ENCODE peak calls at places on chromosomes 7 and 10, in five cellular contexts. One of them, this sample, is unnamed.

GRCh38 chr10:100104300-100104699 is 22.6 kb upstream of the CPN1 start:
- DNase-seq in RKO: no peak
- DNase-seq in IMR-90: no peak
- DNase-seq in H9: no peak
- DNase-seq in activated naive CD8-positive, alpha-beta T cell treated with anti-CD3 and anti-CD28 coated beads, Interleukin-2, amount 10 ng/mL, durations not matched to agents 7 days and 5 days: no peak
- DNase-seq in this sample: no peak

GRCh38 chr10:112677689-112678088 is 230.7 kb downstream of the VTI1A start:
- DNase-seq in H9: no peak
- DNase-seq in IMR-90: no peak
- DNase-seq in RKO: no peak
- DNase-seq in activated naive CD8-positive, alpha-beta T cell treated with anti-CD3 and anti-CD28 coated beads, Interleukin-2, amount 10 ng/mL, durations not matched to agents 7 days and 5 days: no peak
- DNase-seq in this sample: no peak

GRCh38 chr10:73758704-73759511 is 14.7 kb downstream of the SEC24C start:
- DNase-seq in H9: no peak
- DNase-seq in IMR-90: no peak
- DNase-seq in activated naive CD8-positive, alpha-beta T cell treated with anti-CD3 and anti-CD28 coated beads, Interleukin-2, amount 10 ng/mL, durations not matched to agents 7 days and 5 days: no peak
- DNase-seq in RKO: no peak
- DNase-seq in this sample: no peak

GRCh38 chr10:52314822-52315552 is 906 bp downstream of the DKK1 start:
- DNase-seq in RKO: no peak
- DNase-seq in IMR-90: peak; percentile 41
- DNase-seq in activated naive CD8-positive, alpha-beta T cell treated with anti-CD3 and anti-CD28 coated beads, Interleukin-2, amount 10 ng/mL, durations not matched to agents 7 days and 5 days: no peak
- DNase-seq in H9: no peak
- DNase-seq in this sample: no peak

GRCh38 chr7:99156649-99157048 is 12.7 kb upstream of the SMURF1 start:
- DNase-seq in activated naive CD8-positive, alpha-beta T cell treated with anti-CD3 and anti-CD28 coated beads, Interleukin-2, amount 10 ng/mL, durations not matched to agents 7 days and 5 days: no peak
- DNase-seq in RKO: no peak
- DNase-seq in IMR-90: no peak
- DNase-seq in H9: no peak
- DNase-seq in this sample: no peak

GRCh38 chr10:102654566-102654965 is 10.3 kb downstream of the TRIM8 start:
- DNase-seq in activated naive CD8-positive, alpha-beta T cell treated with anti-CD3 and anti-CD28 coated beads, Interleukin-2, amount 10 ng/mL, durations not matched to agents 7 days and 5 days: no peak
- DNase-seq in H9: no peak
- DNase-seq in IMR-90: no peak
- DNase-seq in RKO: no peak
- DNase-seq in this sample: no peak

GRCh38 chr10:58588673-58589265 is 76.1 kb downstream of the BICC1 start:
- DNase-seq in RKO: no peak
- DNase-seq in H9: peak; percentile 62
- DNase-seq in activated naive CD8-positive, alpha-beta T cell treated with anti-CD3 and anti-CD28 coated beads, Interleukin-2, amount 10 ng/mL, durations not matched to agents 7 days and 5 days: no peak
- DNase-seq in IMR-90: no peak
- DNase-seq in this sample: no peak

GRCh38 chr7:95867309-95867708 is 95.0 kb downstream of the DYNC1I1 start:
- DNase-seq in activated naive CD8-positive, alpha-beta T cell treated with anti-CD3 and anti-CD28 coated beads, Interleukin-2, amount 10 ng/mL, durations not matched to agents 7 days and 5 days: no peak
- DNase-seq in IMR-90: no peak
- DNase-seq in RKO: no peak
- DNase-seq in H9: peak; percentile 67
- DNase-seq in this sample: peak; percentile 30

GRCh38 chr10:79136227-79137005 is 67.7 kb downstream of the ZMIZ1 start:
- DNase-seq in RKO: no peak
- DNase-seq in IMR-90: no peak
- DNase-seq in activated naive CD8-positive, alpha-beta T cell treated with anti-CD3 and anti-CD28 coated beads, Interleukin-2, amount 10 ng/mL, durations not matched to agents 7 days and 5 days: peak; percentile 48
- DNase-seq in H9: no peak
- DNase-seq in this sample: no peak

GRCh38 chr7:140623995-140624902 is 16.4 kb downstream of the DENND2A start:
- DNase-seq in H9: peak; percentile 80
- DNase-seq in RKO: no peak
- DNase-seq in activated naive CD8-positive, alpha-beta T cell treated with anti-CD3 and anti-CD28 coated beads, Interleukin-2, amount 10 ng/mL, durations not matched to agents 7 days and 5 days: no peak
- DNase-seq in IMR-90: peak; percentile 63
- DNase-seq in this sample: no peak

GRCh38 chr7:110941385-110941784 is 149.5 kb upstream of the LRRN3 start:
- DNase-seq in activated naive CD8-positive, alpha-beta T cell treated with anti-CD3 and anti-CD28 coated beads, Interleukin-2, amount 10 ng/mL, durations not matched to agents 7 days and 5 days: no peak
- DNase-seq in IMR-90: no peak
- DNase-seq in H9: no peak
- DNase-seq in RKO: no peak
- DNase-seq in this sample: no peak

GRCh38 chr7:104973909-104974415 is 40.0 kb upstream of the KMT2E start:
- DNase-seq in IMR-90: peak; percentile 92
- DNase-seq in activated naive CD8-positive, alpha-beta T cell treated with anti-CD3 and anti-CD28 coated beads, Interleukin-2, amount 10 ng/mL, durations not matched to agents 7 days and 5 days: no peak
- DNase-seq in H9: no peak
- DNase-seq in RKO: no peak
- DNase-seq in this sample: no peak

GRCh38 chr7:131111-132094 is 61.0 kb upstream of the FAM20C start:
- DNase-seq in H9: no peak
- DNase-seq in activated naive CD8-positive, alpha-beta T cell treated with anti-CD3 and anti-CD28 coated beads, Interleukin-2, amount 10 ng/mL, durations not matched to agents 7 days and 5 days: no peak
- DNase-seq in IMR-90: no peak
- DNase-seq in RKO: no peak
- DNase-seq in this sample: no peak

GRCh38 chr7:156131881-156132280 is 319.6 kb upstream of the SHH start:
- DNase-seq in H9: no peak
- DNase-seq in RKO: no peak
- DNase-seq in IMR-90: no peak
- DNase-seq in activated naive CD8-positive, alpha-beta T cell treated with anti-CD3 and anti-CD28 coated beads, Interleukin-2, amount 10 ng/mL, durations not matched to agents 7 days and 5 days: no peak
- DNase-seq in this sample: no peak

GRCh38 chr7:137820156-137820555 is 26.6 kb downstream of the DGKI start:
- DNase-seq in activated naive CD8-positive, alpha-beta T cell treated with anti-CD3 and anti-CD28 coated beads, Interleukin-2, amount 10 ng/mL, durations not matched to agents 7 days and 5 days: no peak
- DNase-seq in IMR-90: no peak
- DNase-seq in H9: no peak
- DNase-seq in RKO: no peak
- DNase-seq in this sample: no peak

GRCh38 chr7:11461999-11462398 is 370.0 kb downstream of the THSD7A start:
- DNase-seq in IMR-90: no peak
- DNase-seq in RKO: no peak
- DNase-seq in activated naive CD8-positive, alpha-beta T cell treated with anti-CD3 and anti-CD28 coated beads, Interleukin-2, amount 10 ng/mL, durations not matched to agents 7 days and 5 days: no peak
- DNase-seq in H9: no peak
- DNase-seq in this sample: no peak